ENCODE peak calls at places on chromosomes 11 and 22, in five cellular contexts. J is heart left ventricle, S is neural progenitor cell, D is keratinocyte, E is ovary. R is an unnamed sample.

GRCh38 chr11:122645847-122646246 is 9.7 kb upstream of the UBASH3B start:
- DNase-seq in J (no peak), D (no peak), S (no peak), E (no peak), R (no peak)

GRCh38 chr22:42368379-42369249 is 63.6 kb downstream of the NFAM1 start:
- DNase-seq in J (no peak), D (no peak), S (peak; percentile 76), E (peak; percentile 36), R (peak; percentile 56)

GRCh38 chr11:66221726-66222236 is 46.7 kb upstream of the RAB1B start:
- DNase-seq in E (no peak), D (no peak), J (no peak), S (no peak), R (no peak)

GRCh38 chr11:65538915-65539374 is 14.1 kb downstream of the SCYL1 start:
- DNase-seq in D (no peak), J (no peak), E (no peak), S (peak; percentile 85), R (no peak)

GRCh38 chr22:50176850-50177536 is 6.5 kb downstream of the PANX2 start:
- DNase-seq in D (no peak), S (no peak), E (peak; percentile 24), J (no peak), R (peak; percentile 42)

GRCh38 chr11:110565690-110566336 is 136.1 kb downstream of the FDX1 start:
- DNase-seq in D (peak; percentile 11), S (no peak), E (no peak), J (no peak), R (peak; percentile 53)

GRCh38 chr11:129141748-129142475 is 50.2 kb downstream of the ARHGAP32 start:
- DNase-seq in S (no peak), D (no peak), E (no peak), J (no peak), R (no peak)

GRCh38 chr11:14414470-14415461 is 55.8 kb upstream of the RRAS2 start:
- DNase-seq in S (no peak), E (no peak), J (no peak), D (no peak), R (no peak)

GRCh38 chr22:19275919-19276600 is 15.5 kb downstream of the CLTCL1 start:
- DNase-seq in S (no peak), D (no peak), J (no peak), E (no peak), R (no peak)

GRCh38 chr11:65492637-65493366 is 6.0 kb upstream of the MALAT1 start:
- DNase-seq in S (no peak), D (no peak), E (peak; percentile 90), J (peak; percentile 90), R (peak; percentile 83)

GRCh38 chr22:28986366-28986765 is 75.3 kb downstream of the C22orf31 start:
- DNase-seq in S (no peak), D (no peak), J (no peak), E (no peak), R (no peak)

GRCh38 chr11:108551653-108552462 is 41.7 kb downstream of the EXPH5 start:
- DNase-seq in E (no peak), D (no peak), J (no peak), S (peak; percentile 32), R (no peak)

GRCh38 chr11:118933486-118933885 is 7.8 kb upstream of the BCL9L start:
- DNase-seq in S (no peak), J (no peak), E (peak; percentile 38), D (no peak), R (no peak)

DNA sequence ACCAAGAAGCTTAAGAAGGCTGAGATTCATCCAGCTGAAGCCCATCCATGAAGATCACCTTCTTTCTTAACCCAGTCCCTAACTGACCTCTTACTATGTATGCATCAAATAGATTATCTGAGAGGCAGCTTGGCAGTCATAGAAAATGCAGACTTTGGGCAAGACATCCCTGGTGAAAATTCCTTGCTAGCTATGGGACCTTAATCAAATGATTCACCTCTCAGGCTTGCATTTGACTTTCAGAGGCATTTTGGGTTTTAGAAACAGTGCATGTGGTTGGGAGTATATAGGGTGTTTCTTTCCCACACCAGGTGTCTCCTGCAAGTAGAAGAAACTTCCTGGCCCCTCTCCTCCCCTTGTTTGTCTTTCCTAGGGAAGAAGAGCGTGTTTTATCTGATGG is 188.5 kb upstream of the ISX start:
- DNase-seq in J (no peak), S (no peak), E (no peak), D (no peak), R (no peak)
- H3K36me3 ChIP-seq in J (no peaks in the 10 kb centered on the region), S (no peaks in the 10 kb centered on the region), E (no peaks in the 10 kb centered on the region), D (no peaks in the 10 kb centered on the region), R (no peaks in the 10 kb centered on the region)

DNA sequence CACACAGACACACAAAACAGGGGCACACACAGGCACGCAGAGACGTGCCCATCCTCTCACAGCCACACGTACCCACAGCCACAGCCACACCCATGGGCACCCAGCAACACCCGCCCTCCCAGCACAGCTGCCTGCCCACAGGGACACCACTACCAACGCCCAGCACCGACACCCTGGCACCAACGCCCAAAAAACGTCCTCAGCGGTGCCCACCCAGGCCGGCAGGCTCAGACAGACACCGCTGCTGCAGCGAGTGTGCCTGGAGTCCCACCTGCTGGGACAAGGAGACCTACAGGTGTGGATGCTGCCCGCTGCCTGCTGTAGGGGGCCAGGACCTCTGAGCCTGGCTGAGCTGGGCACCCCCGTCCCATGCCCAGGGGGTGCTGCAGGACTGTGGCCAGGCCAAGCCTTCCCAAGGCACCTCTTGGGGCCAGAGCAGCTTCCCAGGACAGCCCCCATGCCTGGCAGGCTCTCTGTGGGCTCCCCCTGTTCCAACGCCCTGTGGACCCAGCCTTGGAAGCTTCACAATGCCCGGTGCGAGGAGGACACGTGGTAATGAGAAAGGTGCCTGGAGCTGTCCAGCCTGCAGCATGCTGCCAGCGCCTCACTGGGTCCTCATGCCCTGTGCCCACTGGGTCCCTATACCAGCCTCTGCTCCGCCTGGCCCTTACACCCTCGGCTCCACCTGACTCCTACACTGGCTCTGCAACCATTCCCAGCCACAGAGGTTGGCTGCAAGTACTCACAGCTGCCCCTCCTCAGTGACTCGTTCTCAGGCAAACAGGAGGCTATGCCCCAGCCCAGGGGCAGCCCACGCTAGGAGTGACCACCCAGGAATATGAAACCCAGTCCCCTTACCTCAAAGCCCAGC is 45.8 kb upstream of the TH start:
- DNase-seq in J (no peak), D (no peak), E (no peak), S (no peak), R (peak; percentile 44)
- H3K27me3 ChIP-seq in J (no peaks in the 10 kb centered on the region), D (peaks cover 43% of the 10 kb centered on the region), E (no peaks in the 10 kb centered on the region), S (peaks cover 4% of the 10 kb centered on the region), R (no peaks in the 10 kb centered on the region)

DNA sequence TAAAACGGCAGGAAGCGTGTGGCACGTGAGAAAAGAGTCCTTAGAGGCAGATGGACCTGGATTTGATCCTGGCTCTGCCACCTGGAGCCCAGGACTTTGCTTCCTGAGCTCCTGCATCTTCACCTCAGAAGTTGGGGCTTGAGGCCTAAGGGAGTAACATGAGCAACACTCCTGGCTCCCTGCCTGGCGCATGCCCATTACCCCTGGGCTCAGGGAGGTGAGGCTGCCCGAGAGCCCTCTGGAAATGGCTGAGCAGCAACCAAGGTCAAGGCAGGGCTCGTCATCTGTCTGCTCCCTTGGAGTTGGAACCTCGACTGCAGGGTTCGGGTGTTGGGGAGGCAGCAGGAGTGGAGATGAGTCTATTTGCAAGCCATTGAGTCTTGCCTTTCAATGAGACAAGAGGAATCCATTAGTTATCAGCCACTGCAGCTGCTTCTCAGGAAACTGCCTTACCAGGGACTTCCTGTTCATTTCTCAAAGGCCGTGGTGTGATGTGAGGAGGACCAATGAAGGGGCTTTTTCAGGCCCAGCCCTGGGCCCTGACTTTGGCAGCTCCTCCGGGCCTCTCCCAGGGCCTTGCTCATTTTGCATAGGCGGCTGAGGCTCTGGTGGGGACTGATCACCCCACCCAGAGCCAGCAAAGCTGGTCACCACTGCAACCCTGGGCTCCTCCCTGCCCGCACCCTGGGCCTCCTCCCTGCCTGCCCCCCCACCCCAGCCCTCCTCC is 6.3 kb downstream of the FADS2 start:
- DNase-seq in E (no peak), S (no peak), D (no peak), J (peak; percentile 69), R (no peak)
- H3K36me3 ChIP-seq in E (no peaks in the 10 kb centered on the region), S (peaks cover under 1% of the 10 kb centered on the region), D (peaks cover 19% of the 10 kb centered on the region), J (no peaks in the 10 kb centered on the region), R (peaks cover 3% of the 10 kb centered on the region)

DNA sequence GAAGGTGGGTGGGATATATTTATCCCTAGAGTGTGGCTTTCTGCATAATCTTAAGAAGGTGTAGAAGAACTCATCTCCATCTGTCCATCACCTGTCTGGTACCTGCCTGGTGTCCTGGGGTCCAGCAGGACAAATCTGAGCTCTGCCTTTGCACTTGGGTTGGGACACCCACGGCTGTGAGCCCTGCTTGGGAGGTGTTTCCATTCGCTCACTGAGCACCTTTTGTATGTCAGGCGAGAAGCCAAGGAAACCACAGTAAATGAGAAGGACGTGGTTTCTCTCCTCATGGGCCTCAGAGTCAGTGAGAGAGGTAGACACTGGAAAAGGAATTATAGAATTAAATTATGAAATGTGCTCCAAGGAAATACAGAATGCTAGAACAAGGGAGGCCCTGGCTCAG is 555.9 kb downstream of the MIAT start:
- DNase-seq in E (peak; percentile 43), J (no peak), S (no peak), D (no peak), R (no peak)
- H3K27me3 ChIP-seq in E (no peaks in the 10 kb centered on the region), J (no peaks in the 10 kb centered on the region), S (no peaks in the 10 kb centered on the region), D (no peaks in the 10 kb centered on the region), R (no peaks in the 10 kb centered on the region)

GRCh38 chr11:73236205-73236765 is 18.2 kb downstream of the P2RY2 start:
- DNase-seq in D (no peak), S (no peak), E (peak; percentile 8), J (no peak), R (no peak)

GRCh38 chr11:73237471-73238290 is 19.6 kb downstream of the P2RY2 start:
- DNase-seq in J (peak; percentile 62), S (no peak), E (peak; percentile 21), D (no peak), R (no peak)

GRCh38 chr11:73235236-73235786 is 17.2 kb downstream of the P2RY2 start:
- DNase-seq in D (no peak), J (no peak), E (peak; percentile 2), S (no peak), R (no peak)

GRCh38 chr11:73239111-73239521 is 21.0 kb downstream of the P2RY2 start:
- DNase-seq in D (no peak), E (peak; percentile 9), J (no peak), S (no peak), R (no peak)

DNA sequence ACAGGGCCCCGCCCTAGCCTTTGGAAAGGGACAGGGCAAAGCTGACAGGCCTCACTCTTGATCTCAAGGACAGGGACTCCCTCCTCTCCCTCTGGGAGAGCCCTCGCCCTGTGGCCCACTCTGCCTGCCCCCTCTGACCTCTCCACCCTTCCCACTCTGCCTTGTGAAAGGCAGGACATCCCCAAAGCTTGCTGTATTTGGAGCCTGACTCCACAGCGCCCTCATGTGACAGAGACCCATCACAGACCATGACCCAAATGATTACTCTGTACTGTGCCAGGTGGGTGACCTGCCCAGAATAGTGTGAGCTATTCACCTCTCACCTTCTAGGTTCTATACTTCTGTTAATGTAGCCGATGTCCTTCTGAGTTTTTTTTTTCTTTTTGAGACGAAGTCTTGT is 18.8 kb downstream of the P2RY2 start:
- DNase-seq in S (peak; percentile 70), D (no peak), E (peak; percentile 18), J (peak; percentile 48), R (peak; percentile 70)
- H3K36me3 ChIP-seq in S (no peaks in the 10 kb centered on the region), D (peaks cover 4% of the 10 kb centered on the region), E (no peaks in the 10 kb centered on the region), J (peaks cover 3% of the 10 kb centered on the region), R (no peaks in the 10 kb centered on the region)

GRCh38 chr11:269146-269890 is 8.9 kb upstream of the NLRP6 start:
- DNase-seq in S (no peak), E (no peak), J (no peak), D (no peak), R (no peak)

GRCh38 chr11:272931-273198 is 5.3 kb upstream of the NLRP6 start:
- DNase-seq in D (no peak), E (no peak), S (no peak), J (no peak), R (no peak)

GRCh38 chr11:270451-271208 is 7.6 kb upstream of the NLRP6 start:
- DNase-seq in D (no peak), S (no peak), E (no peak), J (no peak), R (no peak)

GRCh38 chr11:272195-272930 is 5.8 kb upstream of the NLRP6 start:
- DNase-seq in S (no peak), E (no peak), J (no peak), D (no peak), R (no peak)

GRCh38 chr11:271316-271715 is 6.9 kb upstream of the NLRP6 start:
- DNase-seq in J (no peak), S (no peak), D (no peak), E (no peak), R (no peak)
- H3K27me3 ChIP-seq in J (peaks cover 7% of the 10 kb centered on the region), S (peaks cover 3% of the 10 kb centered on the region), D (peaks cover 6% of the 10 kb centered on the region), E (no peaks in the 10 kb centered on the region), R (no peaks in the 10 kb centered on the region)